ENCODE peak calls at places on chromosomes 4 and X, in four cellular contexts. W, G, U and K are unnamed samples.

GRCh38 chrX:134569306-134569705 is 89.0 kb downstream of the PLAC1 start:
- DNase-seq in W (no peak), G (no peak), U (no peak), K (no peak)

GRCh38 chrX:153582896-153583295 is 16.0 kb downstream of the CCNQ start:
- DNase-seq in W (no peak), G (no peak), U (no peak), K (no peak)

GRCh38 chrX:84363054-84363453 is 139.2 kb downstream of the HDX start:
- DNase-seq in W (no peak), G (no peak), U (no peak), K (no peak)

GRCh38 chr4:137851435-137851834 is 319.1 kb upstream of the PCDH18 start:
- DNase-seq in W (no peak), G (no peak), U (no peak), K (no peak)

GRCh38 chrX:21723097-21723496 is 34.8 kb downstream of the SMPX start:
- DNase-seq in W (no peak), G (no peak), U (no peak), K (no peak)

GRCh38 chr4:148926861-148927260 is 484.6 kb upstream of the NR3C2 start:
- DNase-seq in W (no peak), G (peak; percentile 8), U (no peak), K (no peak)

GRCh38 chrX:13940646-13941045 is 89.0 kb downstream of the GEMIN8 start:
- DNase-seq in W (no peak), G (no peak), U (no peak), K (no peak)

GRCh38 chr4:12409507-12410190 is 981.0 kb upstream of the HS3ST1 start:
- DNase-seq in W (no peak), G (no peak), U (no peak), K (no peak)

GRCh38 chr4:21915761-21916160 is 32.8 kb downstream of the KCNIP4 start:
- DNase-seq in W (no peak), G (peak; percentile 39), U (no peak), K (no peak)

GRCh38 chr4:78864405-78865024 is 74.7 kb downstream of the PAQR3 start:
- DNase-seq in W (no peak), G (peak; percentile 88), U (peak; percentile 62), K (peak; percentile 62)

GRCh38 chrX:16096131-16096530 is 27.2 kb upstream of the GRPR start:
- DNase-seq in W (no peak), G (no peak), U (no peak), K (no peak)

GRCh38 chr4:45094676-45095075 is 368.3 kb upstream of the GNPDA2 start:
- DNase-seq in W (no peak), G (no peak), U (no peak), K (no peak)

GRCh38 chr4:24537025-24537424 is 47.3 kb downstream of the DHX15 start:
- DNase-seq in W (no peak), G (no peak), U (no peak), K (no peak)

GRCh38 chrX:50081282-50081955 is 119.4 kb downstream of the AKAP4 start:
- DNase-seq in W (no peak), G (peak; percentile 64), U (peak; percentile 17), K (no peak)

GRCh38 chr4:37770016-37770415 is 56.5 kb upstream of the PGM2 start:
- DNase-seq in W (no peak), G (no peak), U (no peak), K (no peak)

GRCh38 chrX:27966955-27967354 is 14.3 kb downstream of the DCAF8L1 start:
- DNase-seq in W (no peak), G (no peak), U (no peak), K (no peak)

GRCh38 chr4:40909363-40909876 is 159.7 kb downstream of the NSUN7 start:
- DNase-seq in W (no peak), G (no peak), U (peak; percentile 16), K (peak; percentile 63)

GRCh38 chrX:38837389-38837788 is 36.1 kb downstream of the MID1IP1 start:
- DNase-seq in W (no peak), G (no peak), U (no peak), K (no peak)

GRCh38 chr4:134780244-134780643 is 578.7 kb upstream of the PABPC4L start:
- DNase-seq in W (no peak), G (no peak), U (no peak), K (no peak)

GRCh38 chr4:110550260-110550659 is 72.6 kb downstream of the PITX2 start:
- DNase-seq in W (no peak), G (no peak), U (no peak), K (no peak)

GRCh38 chrX:56783450-56783831 is 54.4 kb downstream of the NBDY start:
- DNase-seq in W (no peak), G (peak; percentile 93), U (no peak), K (peak; percentile 60)

GRCh38 chrX:63513825-63514574 is 162.9 kb upstream of the SPIN4 start:
- DNase-seq in W (no peak), G (no peak), U (no peak), K (peak; percentile 59)

GRCh38 chr4:172900880-172901279 is 267.7 kb upstream of the GALNT7 start:
- DNase-seq in W (no peak), G (peak; percentile 26), U (no peak), K (no peak)

GRCh38 chr4:113760094-113760851 is 1.3 kb downstream of the CAMK2D start:
- DNase-seq in W (no peak), G (peak; percentile 75), U (peak; percentile 41), K (no peak)

GRCh38 chr4:92236907-92237306 is 66.9 kb upstream of the GRID2 start:
- DNase-seq in W (no peak), G (no peak), U (no peak), K (no peak)

GRCh38 chr4:177726111-177726510 is 283.9 kb upstream of the AGA start:
- DNase-seq in W (no peak), G (no peak), U (no peak), K (no peak)

GRCh38 chr4:38563703-38564490 is 100.1 kb upstream of the KLF3 start:
- DNase-seq in W (no peak), G (no peak), U (no peak), K (no peak)

GRCh38 chr4:127604949-127605709 is 27.6 kb upstream of the INTU start:
- DNase-seq in W (no peak), G (peak; percentile 90), U (peak; percentile 69), K (peak; percentile 8)

GRCh38 chr4:32455231-32455630 is 1735.1 kb downstream of the PCDH7 start:
- DNase-seq in W (no peak), G (no peak), U (no peak), K (no peak)

GRCh38 chrX:150041208-150041607 is 102.9 kb upstream of the EOLA2 start:
- DNase-seq in W (no peak), G (no peak), U (no peak), K (no peak)

GRCh38 chrX:132490086-132490419 is 1.2 kb upstream of the MBNL3 start:
- DNase-seq in W (no peak), G (peak; percentile 87), U (peak; percentile 34), K (no peak)

GRCh38 chrX:41472231-41472815 is 25.2 kb downstream of the NYX start:
- DNase-seq in W (no peak), G (no peak), U (no peak), K (no peak)

GRCh38 chrX:110167952-110168451 is 149.9 kb downstream of the AMMECR1 start:
- DNase-seq in W (no peak), G (peak; percentile 15), U (no peak), K (no peak)

GRCh38 chrX:74119016-74119910 is 184.7 kb upstream of the ZCCHC13 start:
- DNase-seq in W (no peak), G (no peak), U (no peak), K (no peak)

GRCh38 chrX:43958529-43958928 is 14.7 kb downstream of the NDP start:
- DNase-seq in W (no peak), G (peak; percentile 93), U (peak; percentile 81), K (peak; percentile 72)

GRCh38 chrX:10155137-10155536 is 1.6 kb upstream of the CLCN4 start:
- DNase-seq in W (no peak), G (no peak), U (no peak), K (no peak)

GRCh38 chr4:36921474-36922220 is 322.9 kb upstream of the NWD2 start:
- DNase-seq in W (no peak), G (no peak), U (no peak), K (no peak)

GRCh38 chrX:5632061-5632614 is 596.5 kb downstream of the NLGN4X start:
- DNase-seq in W (no peak), G (peak; percentile 9), U (no peak), K (no peak)